ENCODE peak calls at places on chromosomes 13 and 19, in four cellular contexts. A is HepG2, I is GM12878, S is K562. L is an unnamed sample.

GRCh38 chr19:32457540-32457939 is 52.0 kb downstream of the DPY19L3 start:
- DNase-seq in I (no peak), A (no peak), S (no peak), L (no peak)

GRCh38 chr19:51427220-51427619 is 9.8 kb upstream of the SIGLEC10 start:
- DNase-seq in A (no peak), I (no peak), S (no peak), L (no peak)

GRCh38 chr13:21399741-21400140 is 59.4 kb downstream of the ZDHHC20 start:
- DNase-seq in I (no peak), S (no peak), A (no peak), L (no peak)

GRCh38 chr13:80945328-80945727 is 604.4 kb upstream of the SPRY2 start:
- DNase-seq in I (no peak), A (peak), S (no peak), L (no peak)

GRCh38 chr19:19822148-19822429 is 539 bp upstream of the ZNF506 start:
- DNase-seq in A (no peak), S (no peak), I (no peak), L (no peak)

GRCh38 chr13:28792992-28793391 is 27.1 kb upstream of the MTUS2 start:
- DNase-seq in A (no peak), S (no peak), I (no peak), L (no peak)

GRCh38 chr13:88051746-88052482 is 380.7 kb downstream of the SLITRK5 start:
- DNase-seq in A (no peak), S (no peak), I (no peak), L (peak)

GRCh38 chr13:39676315-39676876 is 20.9 kb downstream of the COG6 start:
- DNase-seq in A (peak), S (no peak), I (no peak), L (no peak)

GRCh38 chr13:79631260-79631659 is 150.3 kb downstream of the NDFIP2 start:
- DNase-seq in S (no peak), A (no peak), I (no peak), L (no peak)

GRCh38 chr19:8498295-8498694 is 4.1 kb downstream of the PRAM1 start:
- DNase-seq in A (no peak), I (no peak), S (no peak), L (no peak)

GRCh38 chr19:55494172-55494761 is 6.0 kb downstream of the SSC5D start:
- DNase-seq in S (peak), A (no peak), I (no peak), L (no peak)

GRCh38 chr13:77448689-77449088 is 86.8 kb upstream of the SCEL start:
- DNase-seq in A (no peak), S (no peak), I (no peak), L (no peak)

GRCh38 chr13:112859817-112860190 is 109.2 kb upstream of the MCF2L start:
- DNase-seq in S (no peak), A (no peak), I (no peak), L (no peak)

GRCh38 chr13:32538234-32538620 is 368 bp downstream of the N4BP2L2 start:
- DNase-seq in A (peak), I (no peak), S (peak), L (peak)

GRCh38 chr19:11872624-11873023 is 15.0 kb upstream of the ZNF69 start:
- DNase-seq in A (peak), S (no peak), I (no peak), L (no peak)

DNA sequence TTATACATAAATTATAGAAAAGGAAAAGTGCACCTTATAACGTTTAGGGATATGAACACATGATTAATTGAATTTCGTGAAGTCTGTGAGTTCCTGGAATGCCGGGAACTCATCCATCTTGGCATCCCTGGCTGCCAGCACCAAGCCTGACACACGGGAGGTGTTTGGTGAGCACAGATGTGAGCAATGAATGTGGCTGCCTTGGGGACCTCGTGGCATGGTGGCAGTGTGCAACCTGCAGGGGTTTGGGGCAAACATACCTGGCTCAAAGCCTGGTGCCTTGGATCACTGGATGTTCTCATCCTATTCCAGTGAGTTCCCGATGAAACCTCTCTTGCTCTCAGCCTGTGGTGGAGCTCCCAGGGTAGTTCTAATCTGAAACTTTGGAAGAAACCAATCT is 10.4 kb upstream of the MAP2K2 start:
- DNase-seq in S (no peak), I (no peak), A (no peak), L (no peak)
- TF ChIP-seq TARDBP in S (no peak), I (no peak), A (no peak), L (no peak)

DNA sequence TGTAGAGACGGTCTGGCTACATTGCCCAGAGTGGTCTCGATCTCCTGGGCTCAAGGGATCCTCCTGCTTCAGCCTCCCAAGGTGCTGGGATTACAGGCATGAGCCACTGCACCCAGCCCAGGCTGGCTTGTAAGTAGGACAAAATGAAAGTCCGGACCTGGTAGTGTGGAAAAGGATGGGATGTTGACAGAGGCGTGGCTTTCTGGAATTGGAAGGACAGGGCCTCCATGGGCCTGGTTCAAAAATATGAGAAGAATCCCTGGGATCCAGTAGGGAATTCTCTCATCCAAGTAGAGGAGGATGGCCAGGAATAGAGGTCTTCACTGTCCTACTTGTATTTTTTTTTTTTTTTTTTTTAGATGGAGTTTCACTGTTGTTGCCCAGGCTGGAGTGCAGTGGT is 64.9 kb downstream of the TRPM4 start:
- DNase-seq in I (no peak), A (no peak), S (no peak), L (no peak)
- TF ChIP-seq TARDBP in I (no peak), A (no peak), S (no peak), L (no peak)

DNA sequence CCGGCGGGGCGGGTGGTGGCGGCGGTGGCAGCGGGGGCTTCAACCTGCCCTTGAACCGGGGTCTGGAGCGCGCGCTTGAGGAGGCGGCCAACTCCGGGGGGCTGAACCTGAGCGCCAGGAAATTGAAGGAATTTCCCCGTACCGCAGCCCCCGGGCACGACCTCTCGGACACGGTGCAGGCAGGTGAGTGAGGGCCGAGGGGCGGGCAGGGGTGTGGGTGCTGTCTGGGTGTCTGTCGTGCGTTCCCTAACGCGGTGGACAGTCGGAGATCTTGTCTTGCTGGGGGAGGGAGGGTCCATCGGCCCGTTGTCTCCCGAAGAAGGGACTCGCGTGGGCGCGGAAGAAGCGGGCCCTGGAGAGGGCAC is 533 bp downstream of the LRCH1 start:
- DNase-seq in S (peak), A (no peak), I (no peak), L (no peak)
- TF ChIP-seq TARDBP in S (no peak), A (no peak), I (no peak), L (no peak)

GRCh38 chr19:52941941-52942370 is 18.7 kb upstream of the ZNF888 start:
- DNase-seq in A (no peak), S (peak), I (no peak), L (peak)

GRCh38 chr19:52945652-52946321 is 16.9 kb downstream of the ZNF816 start:
- DNase-seq in I (no peak), A (no peak), S (no peak), L (no peak)

GRCh38 chr19:52943884-52944643 is 18.6 kb downstream of the ZNF816 start:
- DNase-seq in S (no peak), A (peak), I (no peak), L (no peak)

GRCh38 chr19:52943134-52943883 is 19.4 kb downstream of the ZNF816 start:
- DNase-seq in A (no peak), I (no peak), S (no peak), L (no peak)

DNA sequence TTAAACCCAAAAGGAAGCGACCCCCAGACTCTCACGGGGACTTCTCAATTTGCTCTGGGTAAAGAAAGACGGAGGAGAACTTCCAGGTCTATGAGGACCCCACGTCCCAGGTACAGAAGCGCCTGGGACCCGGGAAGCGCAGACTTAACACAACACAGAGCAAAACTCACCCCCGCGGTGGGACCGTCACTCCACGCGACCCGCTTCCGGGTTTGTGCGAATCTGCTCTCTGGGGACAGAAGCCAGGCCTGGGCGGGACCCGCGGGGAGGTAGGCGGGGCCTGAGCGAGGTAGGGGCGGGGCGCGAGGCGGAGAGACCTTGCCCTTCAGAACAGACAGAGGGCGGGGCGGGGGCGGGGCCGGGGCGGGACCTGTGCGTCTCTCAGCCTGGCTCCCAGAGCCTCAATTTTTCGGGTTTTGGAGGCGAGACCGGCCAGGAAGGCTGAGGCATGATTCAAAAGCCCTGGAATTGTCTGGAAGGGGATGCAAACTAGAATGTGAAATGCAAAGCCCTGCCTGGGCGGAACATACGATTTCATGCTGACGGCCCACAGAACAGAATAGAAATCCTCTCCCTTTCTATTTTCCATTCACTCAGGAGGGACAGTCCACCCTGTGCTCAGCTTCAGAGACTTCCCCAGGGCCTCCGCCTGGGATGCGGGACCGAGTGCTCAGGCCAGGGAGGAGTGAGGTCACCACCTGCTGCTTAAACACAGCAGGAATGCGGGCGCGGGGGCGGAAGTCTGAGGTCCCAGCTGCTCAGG is 19.3 kb upstream of the ZNF888 start:
- DNase-seq in S (peak), I (peak), A (peak), L (peak)
- TF ChIP-seq TARDBP in S (no peak), I (no peak), A (no peak), L (no peak)

L was measured in HEK293T.